ENCODE peak calls at places on chromosomes 16 and 17, in ten cellular contexts. K, G, L, M, E, J, B, P, Z and Y are unnamed samples.

GRCh38 chr17:75753193-75753513 is 11.8 kb downstream of the GALK1 start:
- DNase-seq in B (no peak), M (no peak), L (no peak), Z (no peak), E (no peak), G (no peak), K (no peak), J (no peak), P (no peak), Y (no peak)

GRCh38 chr17:45320349-45320930 is 3.6 kb upstream of the MAP3K14 start:
- DNase-seq in M (no peak), K (no peak), J (no peak), E (no peak), B (no peak), P (no peak), Z (no peak), G (peak), L (no peak), Y (no peak)

GRCh38 chr16:16042076-16042475 is 92.7 kb downstream of the ABCC1 start:
- DNase-seq in L (peak), Z (no peak), P (no peak), J (no peak), G (peak), K (no peak), B (no peak), M (no peak), E (no peak), Y (no peak)

GRCh38 chr17:7781467-7781866 is 52.5 kb upstream of the KDM6B start:
- DNase-seq in K (peak), L (peak), P (no peak), Z (no peak), J (no peak), E (peak), B (no peak), G (peak), M (no peak), Y (no peak)

GRCh38 chr17:9696279-9697044 is 51.1 kb downstream of the USP43 start:
- DNase-seq in E (no peak), J (no peak), B (no peak), M (no peak), K (no peak), P (no peak), L (no peak), Z (no peak), G (no peak), Y (no peak)

GRCh38 chr16:30660424-30661251 is 2.4 kb downstream of the FBRS start:
- DNase-seq in E (no peak), K (no peak), P (no peak), B (no peak), M (no peak), L (no peak), G (no peak), J (peak), Z (peak), Y (no peak)

GRCh38 chr16:57533618-57534336 is 2.6 kb downstream of the CCDC102A start:
- DNase-seq in J (peak), L (no peak), B (peak), K (no peak), G (no peak), Z (no peak), E (peak), M (no peak), P (peak), Y (no peak)

GRCh38 chr17:79138826-79139225 is 64.2 kb downstream of the ENGASE start:
- DNase-seq in B (no peak), K (no peak), J (no peak), P (no peak), G (no peak), E (no peak), L (no peak), M (no peak), Z (no peak), Y (no peak)

GRCh38 chr17:57253307-57254065 is 2.8 kb upstream of the MSI2 start:
- DNase-seq in G (no peak), E (no peak), B (no peak), P (no peak), Z (no peak), J (no peak), K (no peak), L (no peak), M (no peak), Y (no peak)

GRCh38 chr16:27515874-27516353 is 33.8 kb downstream of the GTF3C1 start:
- DNase-seq in P (no peak), G (peak), Z (peak), J (peak), L (peak), K (peak), M (peak), B (no peak), E (no peak), Y (peak)

GRCh38 chr17:81905424-81905875 is 3.4 kb downstream of the NPB start:
- DNase-seq in P (no peak), B (no peak), L (no peak), E (no peak), Z (no peak), M (no peak), J (no peak), K (no peak), G (no peak), Y (no peak)

GRCh38 chr17:2892305-2892971 is 96.2 kb downstream of the RAP1GAP2 start:
- DNase-seq in J (no peak), Z (no peak), B (no peak), G (peak), K (peak), E (no peak), P (no peak), L (peak), M (no peak), Y (no peak)

GRCh38 chr17:81566461-81567126 is 14.4 kb upstream of the FAAP100 start:
- DNase-seq in M (peak), L (peak), J (no peak), E (no peak), B (no peak), G (peak), Z (peak), K (no peak), P (peak), Y (no peak)

GRCh38 chr17:37373530-37374159 is 2.1 kb upstream of the C17orf78 start:
- DNase-seq in B (no peak), J (no peak), G (peak), Z (peak), L (peak), M (peak), P (no peak), E (peak), K (peak), Y (peak)
- TF ChIP-seq CTCF in B (peak), J (peak), G (peak), Z (peak), L (peak), M (peak), P (peak), E (peak), K (peak), Y (peak)

GRCh38 chr17:70259400-70259799 is 90.1 kb downstream of the KCNJ2 start:
- DNase-seq in E (no peak), J (no peak), B (no peak), L (no peak), P (no peak), Z (no peak), M (no peak), G (no peak), K (no peak), Y (no peak)

GRCh38 chr17:70256751-70257150 is 87.4 kb downstream of the KCNJ2 start:
- DNase-seq in G (no peak), J (no peak), B (no peak), M (no peak), K (no peak), L (no peak), Z (no peak), E (no peak), P (no peak), Y (no peak)

GRCh38 chr17:70251704-70252103 is 82.4 kb downstream of the KCNJ2 start:
- DNase-seq in B (no peak), L (peak), J (no peak), K (no peak), E (no peak), G (peak), M (no peak), Z (no peak), P (no peak), Y (no peak)

GRCh38 chr17:70258465-70258864 is 89.1 kb downstream of the KCNJ2 start:
- DNase-seq in K (no peak), Z (no peak), M (no peak), J (no peak), E (no peak), G (no peak), P (no peak), B (no peak), L (no peak), Y (no peak)

GRCh38 chr17:70254735-70255460 is 85.6 kb downstream of the KCNJ2 start:
- DNase-seq in J (no peak), P (no peak), L (no peak), G (no peak), M (no peak), E (no peak), K (no peak), B (no peak), Z (no peak), Y (no peak)
- TF ChIP-seq CTCF in J (no peak), P (no peak), L (no peak), G (no peak), M (no peak), E (no peak), K (no peak), B (no peak), Z (no peak), Y (no peak)

GRCh38 chr16:55047903-55048497 is 117.3 kb downstream of the IRX5 start:
- DNase-seq in B (no peak), E (no peak), G (no peak), J (no peak), P (peak), L (no peak), K (no peak), M (no peak), Z (no peak), Y (no peak)

GRCh38 chr16:55046146-55046460 is 115.4 kb downstream of the IRX5 start:
- DNase-seq in E (peak), P (no peak), M (no peak), K (no peak), J (no peak), Z (no peak), G (no peak), L (no peak), B (no peak), Y (no peak)

GRCh38 chr16:55046513-55046912 is 115.8 kb downstream of the IRX5 start:
- DNase-seq in J (no peak), E (no peak), L (no peak), M (no peak), G (no peak), B (no peak), P (no peak), Z (no peak), K (no peak), Y (no peak)

GRCh38 chr16:55047331-55047730 is 116.7 kb downstream of the IRX5 start:
- DNase-seq in M (no peak), E (no peak), L (no peak), B (no peak), J (no peak), G (no peak), P (peak), Z (no peak), K (no peak), Y (no peak)

DNA sequence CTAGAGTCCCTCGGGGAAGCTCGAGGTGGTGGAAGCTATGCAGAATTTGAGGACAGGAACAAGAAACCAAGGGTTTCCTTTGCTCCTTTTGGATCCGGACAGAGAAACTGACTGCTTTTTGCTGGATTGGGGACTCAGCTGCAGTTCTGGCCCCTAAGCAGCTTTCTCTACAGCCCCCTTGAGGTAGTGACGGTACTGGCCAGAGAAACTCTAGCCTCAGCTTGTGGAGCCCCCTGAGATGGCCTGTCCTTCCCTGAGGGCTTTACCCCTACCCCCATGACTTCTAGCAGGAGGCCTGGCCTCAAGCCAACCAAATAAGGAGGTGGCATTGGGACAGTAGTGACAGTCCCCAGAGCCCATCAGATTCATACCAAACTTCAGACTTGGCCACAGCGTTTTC is 118.1 kb downstream of the IRX5 start:
- DNase-seq in K (no peak), J (no peak), B (no peak), M (no peak), L (no peak), Z (no peak), E (no peak), P (peak), G (no peak), Y (no peak)
- TF ChIP-seq CTCF in K (no peak), J (no peak), B (no peak), M (no peak), L (no peak), Z (no peak), E (no peak), P (no peak), G (no peak), Y (peak)

DNA sequence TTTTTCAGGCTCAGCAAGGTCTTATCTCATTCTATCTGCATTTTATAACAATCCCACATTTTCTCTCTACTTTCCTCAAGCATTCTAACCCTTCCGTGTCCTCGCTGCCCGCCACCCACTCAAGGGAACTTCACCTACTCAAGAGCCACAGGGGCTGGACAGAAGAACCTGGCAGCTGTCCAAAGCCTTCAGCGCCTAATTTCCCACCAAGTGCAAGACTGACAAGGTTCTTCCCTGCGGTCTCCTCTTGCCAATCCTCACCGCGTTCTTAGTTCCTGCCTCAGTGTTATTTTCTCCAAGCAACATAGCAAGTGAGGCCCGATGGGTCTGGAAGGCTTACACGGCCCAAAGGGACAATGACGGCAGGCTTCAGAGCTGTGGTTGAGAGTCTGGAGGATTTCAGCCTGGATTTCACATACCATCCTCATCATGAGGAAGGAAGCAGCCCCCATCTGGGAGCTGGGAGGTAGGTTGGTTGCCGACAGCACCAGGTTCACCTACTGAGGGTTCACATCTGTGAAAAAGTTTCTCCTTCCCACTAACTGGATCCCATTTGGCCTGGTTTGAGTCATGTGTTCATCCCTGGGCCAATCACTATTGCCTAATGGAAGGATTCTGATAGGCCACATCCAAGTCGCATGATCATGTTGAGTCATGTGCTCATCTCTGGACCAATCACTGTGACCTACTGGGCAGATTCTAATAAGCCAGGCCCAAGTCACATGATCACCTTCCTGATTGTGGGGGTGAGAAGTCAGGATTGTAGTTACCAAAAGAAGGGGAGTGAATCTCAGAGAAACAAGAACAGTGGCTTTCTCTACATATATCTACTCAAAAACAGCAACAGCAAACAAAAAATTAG is 108.2 kb downstream of the N4BP1 start:
- DNase-seq in J (peak), Z (no peak), K (no peak), M (no peak), G (peak), E (no peak), B (no peak), P (peak), L (peak), Y (no peak)
- TF ChIP-seq CTCF in J (no peak), Z (no peak), K (no peak), M (no peak), G (no peak), E (no peak), B (no peak), P (no peak), L (no peak), Y (no peak)

GRCh38 chr16:73228649-73229048 is 180.7 kb upstream of the ZFHX3 start:
- DNase-seq in J (no peak), E (no peak), P (peak), K (no peak), Z (no peak), L (peak), B (no peak), G (peak), M (no peak), Y (no peak)

GRCh38 chr16:73231379-73231778 is 183.5 kb upstream of the ZFHX3 start:
- DNase-seq in K (no peak), P (no peak), M (no peak), Z (no peak), B (no peak), J (no peak), E (no peak), L (no peak), G (no peak), Y (no peak)

GRCh38 chr16:73232555-73233422 is 184.9 kb upstream of the ZFHX3 start:
- DNase-seq in J (no peak), L (peak), K (peak), G (peak), M (no peak), B (no peak), E (peak), Z (no peak), P (peak), Y (no peak)

GRCh38 chr16:73231969-73232554 is 184.1 kb upstream of the ZFHX3 start:
- DNase-seq in E (no peak), J (no peak), M (no peak), Z (no peak), G (peak), K (no peak), P (no peak), L (peak), B (no peak), Y (no peak)

DNA sequence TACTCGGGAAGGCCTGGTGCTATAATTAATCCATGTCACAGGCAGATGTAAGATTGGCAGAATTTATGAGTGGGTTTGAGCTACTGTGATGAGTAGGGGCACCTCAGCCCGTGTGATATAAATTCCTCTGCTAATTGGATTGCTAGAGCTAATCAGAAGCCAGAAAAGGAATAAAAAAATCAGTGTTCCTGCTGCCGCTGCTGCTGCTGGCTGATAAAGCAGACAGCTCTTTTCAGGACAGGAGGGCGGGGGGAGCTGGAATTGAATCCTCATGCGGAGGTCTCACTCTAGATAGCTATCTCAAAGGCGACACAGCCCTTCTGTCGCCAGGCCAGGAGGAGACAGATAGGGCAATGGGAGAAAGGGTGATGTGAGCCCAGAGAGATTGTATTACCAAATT is 182.7 kb upstream of the ZFHX3 start:
- DNase-seq in P (no peak), M (no peak), G (no peak), J (no peak), B (no peak), K (no peak), E (no peak), Z (no peak), L (no peak), Y (no peak)
- TF ChIP-seq CTCF in P (no peak), M (no peak), G (no peak), J (no peak), B (no peak), K (no peak), E (no peak), Z (no peak), L (no peak), Y (no peak)

GRCh38 chr17:50205111-50205821 is 3.8 kb upstream of the COL1A1 start:
- DNase-seq in E (peak), B (no peak), K (no peak), G (peak), Z (no peak), L (peak), J (no peak), M (no peak), P (peak), Y (peak)
- TF ChIP-seq CTCF in E (no peak), B (no peak), K (no peak), G (no peak), Z (no peak), L (no peak), J (no peak), M (no peak), P (no peak), Y (no peak)